ENCODE peak calls at places on chromosomes 6 and 20, in six cellular contexts. K, P, T, W, M and S are unnamed samples.

GRCh38 chr6:10082385-10082784 is 332.5 kb downstream of the TFAP2A start:
- DNase-seq in K (no peak), W (no peak), T (no peak), P (no peak), M (no peak), S (no peak)

GRCh38 chr6:134519456-134519855 is 201.5 kb upstream of the SGK1 start:
- DNase-seq in M (no peak), K (no peak), P (no peak), W (no peak), T (no peak), S (no peak)

GRCh38 chr6:166815629-166816028 is 140.7 kb downstream of the RNASET2 start:
- DNase-seq in T (no peak), M (no peak), W (peak), K (no peak), P (peak), S (no peak)

GRCh38 chr6:68760486-68760885 is 125.4 kb downstream of the ADGRB3 start:
- DNase-seq in M (no peak), T (no peak), K (no peak), W (no peak), P (no peak), S (no peak)

GRCh38 chr20:3741846-3742458 is 9.5 kb downstream of the HSPA12B start:
- DNase-seq in K (no peak), P (no peak), W (no peak), T (no peak), M (no peak), S (no peak)

GRCh38 chr20:59567585-59568508 is 36.5 kb upstream of the PHACTR3 start:
- DNase-seq in T (no peak), P (no peak), M (no peak), W (no peak), K (peak), S (no peak)

GRCh38 chr6:107690864-107691661 is 133.1 kb downstream of the SCML4 start:
- DNase-seq in M (peak), W (peak), T (no peak), K (no peak), P (peak), S (no peak)

GRCh38 chr20:10708342-10709185 is 34.8 kb upstream of the JAG1 start:
- DNase-seq in W (peak), M (peak), K (no peak), T (no peak), P (peak), S (no peak)

GRCh38 chr6:138541793-138542481 is 42.6 kb upstream of the NHSL1 start:
- DNase-seq in T (no peak), M (no peak), P (no peak), K (no peak), W (peak), S (no peak)

GRCh38 chr20:45061244-45061643 is 39.7 kb downstream of the KCNS1 start:
- DNase-seq in K (no peak), P (peak), T (no peak), W (peak), M (peak), S (no peak)

GRCh38 chr6:5219292-5219691 is 41.5 kb downstream of the LYRM4 start:
- DNase-seq in W (no peak), T (no peak), M (no peak), P (no peak), K (no peak), S (no peak)

GRCh38 chr20:62220666-62221568 is 839 bp upstream of the HRH3 start:
- DNase-seq in M (no peak), P (no peak), T (no peak), W (no peak), K (no peak), S (no peak)

GRCh38 chr6:6679633-6680032 is 91.1 kb downstream of the LY86 start:
- DNase-seq in M (no peak), T (no peak), K (no peak), P (no peak), W (no peak), S (no peak)

GRCh38 chr6:6678811-6679210 is 90.3 kb downstream of the LY86 start:
- DNase-seq in P (no peak), W (no peak), K (no peak), T (no peak), M (no peak), S (no peak)

GRCh38 chr6:6676910-6677441 is 88.5 kb downstream of the LY86 start:
- DNase-seq in T (peak), M (peak), P (peak), W (peak), K (peak), S (peak)

GRCh38 chr6:6678185-6678671 is 89.7 kb downstream of the LY86 start:
- DNase-seq in P (peak), K (peak), M (no peak), W (peak), T (no peak), S (no peak)

GRCh38 chr6:6674872-6675271 is 86.4 kb downstream of the LY86 start:
- DNase-seq in W (no peak), M (no peak), P (no peak), T (no peak), K (peak), S (peak)
- TF ChIP-seq CTCF in W (peak), M (peak), P (no peak), T (no peak), K (no peak), S (peak)

DNA sequence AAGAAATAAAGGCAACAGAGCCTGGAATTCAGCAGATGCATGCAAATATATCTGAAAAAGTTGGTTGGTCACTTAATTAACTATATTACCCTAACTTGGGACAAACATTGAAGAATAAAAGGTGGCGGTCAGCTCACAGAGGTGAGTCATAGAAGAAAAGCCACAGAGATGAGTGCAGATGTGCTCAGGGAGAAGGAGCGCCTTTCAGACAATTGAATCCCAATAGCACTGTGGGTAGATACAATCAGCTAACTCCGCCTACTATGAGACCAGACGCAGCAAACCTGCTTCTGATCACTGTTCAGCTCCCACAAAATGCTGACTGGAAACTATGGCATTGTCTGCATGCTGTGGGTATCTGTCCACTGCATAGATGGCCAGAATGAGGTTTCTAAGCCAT is 447.8 kb downstream of the PTPRT start:
- DNase-seq in K (no peak), T (no peak), W (no peak), P (no peak), M (no peak), S (no peak)
- TF ChIP-seq CTCF in K (no peak), T (no peak), W (no peak), P (no peak), M (no peak), S (no peak)

DNA sequence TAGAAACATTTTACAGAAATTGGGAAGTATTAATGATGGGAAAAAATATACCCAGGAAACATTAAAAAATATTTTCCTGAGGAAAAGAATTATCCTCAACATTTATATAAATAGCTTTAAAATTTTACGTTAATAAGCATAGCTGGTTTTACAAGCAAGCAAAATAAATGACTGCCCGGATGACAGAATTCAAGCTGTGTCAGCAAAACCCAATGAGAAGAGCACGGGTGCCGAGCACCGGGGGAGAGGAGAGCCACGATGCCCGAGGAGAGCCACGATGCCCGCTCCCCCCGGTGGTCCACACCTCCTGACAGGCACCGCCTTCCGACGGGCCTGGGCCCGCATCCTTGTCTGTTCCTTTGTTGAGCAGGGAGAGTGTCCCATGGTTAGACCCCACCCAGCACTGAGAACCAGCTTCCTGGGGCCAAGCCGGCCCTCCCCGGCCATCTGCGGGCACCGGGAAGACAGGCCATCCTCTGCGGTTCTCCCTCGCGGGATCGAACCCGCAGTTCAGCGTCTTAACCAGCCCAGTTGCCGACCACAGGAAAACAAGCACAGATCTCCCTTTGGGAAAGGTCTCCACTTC is 63.3 kb upstream of the PDE10A start:
- DNase-seq in W (no peak), K (no peak), T (no peak), M (no peak), P (no peak), S (no peak)
- TF ChIP-seq CTCF in W (no peak), K (no peak), T (no peak), M (no peak), P (no peak), S (no peak)

GRCh38 chr6:162177733-162178132 is 549.8 kb downstream of the PRKN start:
- DNase-seq in P (peak), K (no peak), T (no peak), M (no peak), W (no peak), S (no peak)
- TF ChIP-seq CTCF in P (no peak), K (no peak), T (no peak), M (no peak), W (no peak), S (no peak)

GRCh38 chr6:82589509-82590206 is 226.0 kb downstream of the TPBG start:
- DNase-seq in M (peak), P (peak), T (no peak), K (no peak), W (peak), S (peak)
- TF ChIP-seq CTCF in M (peak), P (no peak), T (no peak), K (no peak), W (peak), S (no peak)